ENCODE peak calls at places on chromosomes 12 and 14, in ten cellular contexts. K is dorsolateral prefrontal cortex; Y is AG08395; R is GM23338; D is lung; Q is stimulated activated CD8-positive, alpha-beta memory T cell treated with anti-CD3 and anti-CD28 coated beads, Interleukin-15, amount 100 ng/mL, for 24 hours; E is osteocyte; O is ecto neural progenitor cell; U is iPS-NIHi11; S is NCI-H146. T is an unnamed sample.
A peak's percentile ranks its signal among the peaks of the same experiment; 100 is the strongest.

GRCh38 chr14:59208224-59208814 is 19.9 kb downstream of the DAAM1 start:
- DNase-seq in K (no peak), Y (peak; percentile 61), R (no peak), D (no peak), Q (no peak), E (no peak), O (no peak), U (no peak), S (no peak), T (peak; percentile 23)

GRCh38 chr14:40003773-40004172 is 571.5 kb upstream of the FBXO33 start:
- DNase-seq in K (no peak), Y (no peak), R (no peak), D (peak; percentile 30), Q (no peak), E (no peak), O (no peak), U (no peak), S (no peak), T (no peak)

GRCh38 chr14:61584258-61584657 is 111.1 kb upstream of the HIF1A start:
- DNase-seq in K (no peak), Y (peak; percentile 66), R (no peak), D (no peak), Q (no peak), E (no peak), O (no peak), U (no peak), S (no peak), T (no peak)

GRCh38 chr12:49037111-49037946 is 18.8 kb upstream of the PRKAG1 start:
- DNase-seq in K (no peak), Y (no peak), R (no peak), D (no peak), Q (no peak), E (no peak), O (no peak), U (no peak), S (no peak), T (no peak)

GRCh38 chr14:100408350-100409015 is 85.3 kb downstream of the SLC25A47 start:
- DNase-seq in K (peak; percentile 47), Y (no peak), R (no peak), D (no peak), Q (no peak), E (no peak), O (no peak), U (no peak), S (no peak), T (peak; percentile 67)

GRCh38 chr12:47814539-47815170 is 5.0 kb downstream of the HDAC7 start:
- DNase-seq in K (no peak), Y (no peak), R (no peak), D (no peak), Q (no peak), E (no peak), O (no peak), U (no peak), S (no peak), T (no peak)

GRCh38 chr12:2248901-2249381 is 196.2 kb downstream of the CACNA1C start:
- DNase-seq in K (no peak), Y (no peak), R (no peak), D (no peak), Q (no peak), E (no peak), O (no peak), U (no peak), S (no peak), T (no peak)

GRCh38 chr14:104266643-104267575 is 128.5 kb downstream of the KIF26A start:
- DNase-seq in K (peak; percentile 26), Y (no peak), R (no peak), D (no peak), Q (no peak), E (peak; percentile 79), O (peak; percentile 43), U (no peak), S (no peak), T (no peak)

GRCh38 chr12:111328138-111328537 is 40.8 kb downstream of the PHETA1 start:
- DNase-seq in K (no peak), Y (no peak), R (no peak), D (no peak), Q (no peak), E (no peak), O (no peak), U (no peak), S (no peak), T (no peak)

GRCh38 chr14:101116486-101117130 is 213.1 kb upstream of the RTL1 start:
- DNase-seq in K (no peak), Y (no peak), R (no peak), D (peak; percentile 15), Q (no peak), E (peak; percentile 76), O (peak; percentile 38), U (no peak), S (no peak), T (no peak)

GRCh38 chr14:68548194-68549056 is 244.4 kb downstream of the ZFP36L1 start:
- DNase-seq in K (peak; percentile 86), Y (peak; percentile 88), R (peak; percentile 15), D (peak; percentile 74), Q (no peak), E (peak; percentile 89), O (peak; percentile 72), U (peak; percentile 47), S (no peak), T (no peak)

GRCh38 chr12:51592034-51592705 is 1.1 kb downstream of the SCN8A start:
- DNase-seq in K (no peak), Y (peak; percentile 64), R (peak; percentile 65), D (no peak), Q (no peak), E (no peak), O (peak; percentile 55), U (peak; percentile 11), S (no peak), T (no peak)

GRCh38 chr12:26704684-26705475 is 128.1 kb downstream of the ITPR2 start:
- DNase-seq in K (no peak), Y (peak; percentile 21), R (no peak), D (no peak), Q (no peak), E (no peak), O (no peak), U (no peak), S (no peak), T (no peak)

GRCh38 chr12:24839268-24839791 is 109.6 kb downstream of the BCAT1 start:
- DNase-seq in K (no peak), Y (no peak), R (no peak), D (no peak), Q (no peak), E (no peak), O (no peak), U (no peak), S (no peak), T (no peak)

GRCh38 chr14:28651148-28651547 is 115.4 kb upstream of the FOXG1 start:
- DNase-seq in K (no peak), Y (no peak), R (peak; percentile 32), D (no peak), Q (no peak), E (no peak), O (no peak), U (no peak), S (no peak), T (no peak)

GRCh38 chr12:45168976-45169375 is 46.9 kb upstream of the ANO6 start:
- DNase-seq in K (no peak), Y (no peak), R (no peak), D (no peak), Q (no peak), E (no peak), O (no peak), U (no peak), S (no peak), T (no peak)